ENCODE peak calls at places on chromosomes 16 and 17, in six cellular contexts. K is A549; W is CD8-positive, alpha-beta T cell; Y is epithelial cell of esophagus; X is omental fat pad; T is natural killer cell. N is an unnamed sample.

GRCh38 chr17:59372138-59372751 is 40.8 kb downstream of the YPEL2 start:
- DNase-seq in Y (peak), T (no peak), X (no peak), W (no peak), K (no peak), N (no peak)

GRCh38 chr16:84329016-84329415 is 34.3 kb downstream of the WFDC1 start:
- DNase-seq in Y (no peak), W (no peak), T (no peak), K (no peak), X (no peak), N (no peak)

GRCh38 chr17:8776861-8777260 is 18.5 kb upstream of the SPDYE4 start:
- DNase-seq in Y (no peak), W (no peak), K (no peak), T (no peak), X (no peak), N (no peak)

GRCh38 chr16:83727018-83727417 is 80.8 kb upstream of the HSBP1 start:
- DNase-seq in Y (no peak), K (no peak), T (no peak), W (no peak), X (no peak), N (no peak)

GRCh38 chr17:71724339-71724738 is 396.5 kb upstream of the SOX9 start:
- DNase-seq in X (no peak), W (no peak), K (no peak), T (no peak), Y (peak), N (no peak)

GRCh38 chr16:19748389-19749110 is 30.5 kb downstream of the IQCK start:
- DNase-seq in W (no peak), X (no peak), T (no peak), K (no peak), Y (peak), N (no peak)

GRCh38 chr17:51164911-51165679 is 1.1 kb upstream of the NME2 start:
- DNase-seq in W (no peak), X (no peak), K (no peak), T (no peak), Y (no peak), N (no peak)

GRCh38 chr17:75645889-75646625 is 12.8 kb downstream of the SMIM5 start:
- DNase-seq in Y (peak), W (peak), K (peak), T (peak), X (no peak), N (no peak)

DNA sequence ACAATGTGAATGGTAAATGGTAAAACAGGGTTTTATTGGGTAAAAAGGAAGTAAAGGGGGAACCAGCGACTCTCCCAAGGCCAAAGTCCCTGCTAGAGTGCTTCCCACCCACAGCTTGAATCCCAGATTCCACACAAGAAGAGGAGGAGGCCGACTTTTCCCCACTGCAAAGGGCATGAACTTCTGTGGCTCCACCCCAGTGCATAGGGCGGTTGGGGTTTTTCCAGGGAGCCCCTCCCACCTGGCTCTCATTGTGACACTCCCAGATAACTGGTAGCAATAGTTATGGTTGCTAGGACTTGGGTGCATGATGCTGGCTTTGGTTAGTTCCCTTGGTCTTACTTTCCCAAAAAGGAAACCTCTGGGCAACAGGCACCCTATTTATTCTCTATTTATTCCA is 666.0 kb upstream of the CA10 start:
- DNase-seq in K (no peak), W (no peak), X (no peak), Y (no peak), T (no peak), N (no peak)
- TF ChIP-seq CTCF in K (no peak), W (no peak), X (no peak), Y (no peak), T (no peak), N (no peak)

GRCh38 chr16:16798504-16798903 is 419.6 kb downstream of the NPIPA7 start:
- DNase-seq in Y (no peak), K (no peak), W (no peak), T (no peak), X (no peak), N (no peak)

GRCh38 chr16:16797239-16797638 is 418.3 kb downstream of the NPIPA7 start:
- DNase-seq in T (no peak), Y (no peak), W (no peak), K (no peak), X (no peak), N (no peak)
- TF ChIP-seq CTCF in T (no peak), Y (no peak), W (no peak), K (no peak), X (no peak), N (no peak)

GRCh38 chr16:4935231-4935855 is 1.6 kb downstream of the PPL start:
- DNase-seq in T (no peak), W (no peak), Y (peak), K (no peak), X (peak), N (no peak)

GRCh38 chr16:4934591-4934990 is 2.4 kb downstream of the PPL start:
- DNase-seq in T (no peak), K (no peak), W (no peak), Y (no peak), X (no peak), N (no peak)

GRCh38 chr16:4937782-4938682 is 1.1 kb upstream of the PPL start:
- DNase-seq in X (no peak), K (no peak), W (no peak), T (no peak), Y (peak), N (no peak)

GRCh38 chr16:4936991-4937781 is at the start of gene PPL:
- DNase-seq in W (no peak), K (no peak), T (no peak), Y (peak), X (no peak), N (no peak)

DNA sequence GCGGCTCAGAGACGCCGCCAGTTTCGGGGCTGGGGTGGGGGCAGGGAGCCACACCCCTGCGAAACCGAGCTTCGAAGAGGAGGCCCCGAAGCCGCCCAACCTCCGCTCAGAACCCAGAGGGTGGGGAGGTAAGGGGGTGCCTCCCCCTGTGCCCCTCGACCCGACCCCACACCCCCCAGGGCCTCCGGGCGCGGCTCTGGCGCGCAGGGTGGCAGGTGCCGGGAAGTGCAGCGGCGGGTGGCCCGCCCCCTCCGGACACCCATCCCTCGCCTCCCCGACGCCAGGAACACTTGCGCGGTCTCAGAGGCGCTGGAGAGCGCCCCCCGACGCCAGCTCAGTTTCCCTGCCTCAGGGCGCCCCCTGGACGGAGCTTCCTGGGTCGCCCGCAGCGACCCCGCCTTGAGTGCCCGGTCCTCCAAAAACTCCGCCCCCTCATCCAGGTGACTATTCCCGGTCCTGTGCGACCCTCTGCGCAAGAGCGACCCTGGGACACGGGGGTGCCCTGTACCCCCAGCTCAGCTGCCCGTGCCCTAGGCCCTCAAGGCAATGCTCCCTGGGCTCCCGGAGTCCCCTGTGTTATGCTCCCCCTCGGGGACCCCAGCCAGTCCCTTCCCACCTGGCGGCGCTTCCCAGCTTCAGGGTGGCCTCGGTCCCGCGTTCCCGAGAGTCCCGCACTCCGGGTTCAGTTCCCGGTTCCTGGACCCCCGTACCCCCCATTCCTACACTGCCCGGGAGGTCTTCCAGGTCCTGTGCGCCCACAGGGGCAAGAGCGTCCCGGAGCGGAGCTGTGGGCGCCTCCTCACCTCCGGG is 562 bp downstream of the PPL start:
- DNase-seq in K (no peak), Y (no peak), T (no peak), W (no peak), X (no peak), N (no peak)
- TF ChIP-seq CTCF in K (peak), Y (peak), T (no peak), W (no peak), X (no peak), N (no peak)

GRCh38 chr17:64507418-64507766 is 615 bp downstream of the CEP95 start:
- DNase-seq in K (peak), T (no peak), X (no peak), W (no peak), Y (peak), N (no peak)
- TF ChIP-seq CTCF in K (peak), T (peak), X (no peak), W (peak), Y (peak), N (peak)

GRCh38 chr16:678209-678857 is 1.9 kb upstream of the STUB1 start:
- DNase-seq in W (no peak), T (no peak), Y (no peak), K (no peak), X (no peak), N (no peak)

GRCh38 chr16:680625-680945 is 375 bp downstream of the STUB1 start:
- DNase-seq in X (no peak), Y (no peak), K (no peak), W (no peak), T (no peak), N (no peak)

GRCh38 chr16:677306-678190 is 2.1 kb downstream of the RHBDL1 start:
- DNase-seq in T (no peak), Y (no peak), K (no peak), W (no peak), X (no peak), N (no peak)

GRCh38 chr16:679808-680624 is at the start of gene STUB1:
- DNase-seq in X (peak), Y (peak), W (peak), K (no peak), T (peak), N (peak)

GRCh38 chr16:678858-679807 is 1.1 kb upstream of the STUB1 start:
- DNase-seq in T (no peak), Y (peak), W (peak), K (no peak), X (no peak), N (no peak)
- TF ChIP-seq CTCF in T (no peak), Y (no peak), W (no peak), K (no peak), X (no peak), N (no peak)

GRCh38 chr16:1338119-1338730 is 4.8 kb downstream of the BAIAP3 start:
- DNase-seq in Y (peak), W (peak), T (no peak), K (peak), X (no peak), N (no peak)
- TF ChIP-seq CTCF in Y (peak), W (no peak), T (no peak), K (peak), X (no peak), N (peak)

GRCh38 chr16:67248401-67249177 is at the start of gene SLC9A5:
- DNase-seq in K (no peak), Y (peak), X (no peak), W (peak), T (peak), N (no peak)
- TF ChIP-seq CTCF in K (no peak), Y (no peak), X (no peak), W (no peak), T (no peak), N (peak)

N was measured in osteocyte.